ENCODE peak calls at places on chromosomes 16 and 17, in four cellular contexts. O, F, L and W are unnamed samples.

GRCh38 chr17:71431146-71431545 is 689.7 kb upstream of the SOX9 start:
- DNase-seq in L (no peak), O (no peak), F (no peak), W (no peak)

GRCh38 chr16:9344508-9344907 is 253.1 kb downstream of the HAPSTR1 start:
- DNase-seq in F (no peak), L (no peak), O (no peak), W (no peak)

GRCh38 chr17:4986403-4986802 is 1.1 kb downstream of the CAMTA2 start:
- DNase-seq in F (no peak), O (peak), L (no peak), W (no peak)

GRCh38 chr16:23595246-23595950 is 718 bp downstream of the NDUFAB1 start:
- DNase-seq in L (no peak), F (no peak), O (peak), W (no peak)

GRCh38 chr16:72168365-72168764 is 3.6 kb downstream of the PMFBP1 start:
- DNase-seq in L (no peak), O (no peak), F (no peak), W (no peak)

GRCh38 chr17:29172589-29172988 is 7.6 kb downstream of the MYO18A start:
- DNase-seq in F (no peak), L (no peak), O (no peak), W (no peak)

GRCh38 chr17:76240461-76241204 is at the start of gene RNF157:
- DNase-seq in O (peak), F (peak), L (no peak), W (peak)

GRCh38 chr17:75641343-75641742 is 8.1 kb downstream of the SMIM5 start:
- DNase-seq in O (no peak), L (no peak), F (no peak), W (no peak)

GRCh38 chr17:21285164-21286065 is 904 bp downstream of the MAP2K3 start:
- DNase-seq in O (peak), L (no peak), F (no peak), W (peak)

GRCh38 chr17:43170766-43171681 is at the start of gene NBR1:
- DNase-seq in F (peak), L (peak), O (peak), W (peak)
- TF ChIP-seq CTCF in F (peak), L (no peak), O (peak), W (peak)

GRCh38 chr17:40872416-40872815 is 5.4 kb upstream of the KRT12 start:
- DNase-seq in L (no peak), F (no peak), O (no peak), W (no peak)

GRCh38 chr17:40873801-40874200 is 6.8 kb upstream of the KRT12 start:
- DNase-seq in O (no peak), F (no peak), L (no peak), W (no peak)

GRCh38 chr17:40871316-40871715 is 4.3 kb upstream of the KRT12 start:
- DNase-seq in L (no peak), O (no peak), F (no peak), W (no peak)

GRCh38 chr17:40870136-40870535 is 3.1 kb upstream of the KRT12 start:
- DNase-seq in L (no peak), O (no peak), F (no peak), W (no peak)

DNA sequence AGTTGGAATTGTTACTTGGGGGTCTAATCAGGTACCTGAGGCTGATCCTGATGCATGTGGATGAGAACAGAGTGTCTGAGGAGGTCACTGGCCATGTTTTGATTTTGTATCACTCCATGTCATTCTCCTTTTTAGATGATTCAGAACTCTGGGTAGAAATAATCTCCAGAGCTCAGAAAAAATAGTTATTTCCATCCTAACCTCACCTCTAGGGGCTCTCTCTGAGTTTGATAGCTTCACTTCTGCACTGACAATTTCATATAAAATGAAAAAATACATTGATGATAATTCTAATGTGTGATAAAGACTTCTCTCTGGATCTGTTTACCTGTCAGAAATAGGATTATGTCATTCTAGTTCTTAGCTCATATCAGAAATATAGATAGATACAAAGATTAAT is 6.2 kb upstream of the KRT12 start:
- DNase-seq in L (no peak), F (no peak), O (no peak), W (no peak)
- TF ChIP-seq CTCF in L (peak), F (peak), O (no peak), W (no peak)

GRCh38 chr16:81198635-81199034 is 39.9 kb upstream of the BCO1 start:
- DNase-seq in L (no peak), O (no peak), F (no peak), W (no peak)

GRCh38 chr16:81201267-81201666 is 37.2 kb upstream of the BCO1 start:
- DNase-seq in O (no peak), L (no peak), F (no peak), W (no peak)

GRCh38 chr16:81190667-81191066 is 47.8 kb upstream of the BCO1 start:
- DNase-seq in F (no peak), L (peak), O (no peak), W (no peak)

DNA sequence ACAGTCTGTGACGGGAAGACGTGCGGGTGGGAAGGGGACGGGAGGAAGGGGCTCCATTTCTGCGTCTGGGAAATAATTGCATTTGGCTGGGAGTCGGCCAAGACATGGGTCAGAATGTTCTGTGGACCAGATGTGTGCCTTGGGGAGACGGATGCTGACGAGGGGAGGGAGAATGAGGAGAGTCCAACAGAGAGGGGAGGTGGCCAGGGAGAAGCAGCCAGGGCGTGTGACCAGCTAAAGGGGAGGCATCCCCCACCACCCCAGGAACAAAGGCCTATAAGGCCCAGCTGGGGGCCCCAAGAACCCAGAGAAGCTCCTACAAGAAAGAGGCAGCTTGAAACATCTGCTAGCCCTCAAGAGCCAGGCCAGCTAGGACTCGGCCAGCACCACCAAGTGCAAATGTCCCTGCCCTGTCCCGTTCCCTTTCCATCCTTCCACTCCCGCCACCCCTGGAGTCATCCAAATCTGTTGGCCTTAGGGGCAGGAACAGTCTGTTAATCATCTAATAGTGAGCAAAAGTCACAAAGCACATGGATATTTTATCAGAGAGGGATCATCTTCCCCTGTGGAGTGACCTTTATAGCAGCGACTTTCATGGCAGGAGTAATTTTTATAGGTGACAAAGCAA is 42.5 kb upstream of the BCO1 start:
- DNase-seq in F (no peak), O (no peak), L (no peak), W (no peak)
- TF ChIP-seq CTCF in F (no peak), O (no peak), L (no peak), W (no peak)

DNA sequence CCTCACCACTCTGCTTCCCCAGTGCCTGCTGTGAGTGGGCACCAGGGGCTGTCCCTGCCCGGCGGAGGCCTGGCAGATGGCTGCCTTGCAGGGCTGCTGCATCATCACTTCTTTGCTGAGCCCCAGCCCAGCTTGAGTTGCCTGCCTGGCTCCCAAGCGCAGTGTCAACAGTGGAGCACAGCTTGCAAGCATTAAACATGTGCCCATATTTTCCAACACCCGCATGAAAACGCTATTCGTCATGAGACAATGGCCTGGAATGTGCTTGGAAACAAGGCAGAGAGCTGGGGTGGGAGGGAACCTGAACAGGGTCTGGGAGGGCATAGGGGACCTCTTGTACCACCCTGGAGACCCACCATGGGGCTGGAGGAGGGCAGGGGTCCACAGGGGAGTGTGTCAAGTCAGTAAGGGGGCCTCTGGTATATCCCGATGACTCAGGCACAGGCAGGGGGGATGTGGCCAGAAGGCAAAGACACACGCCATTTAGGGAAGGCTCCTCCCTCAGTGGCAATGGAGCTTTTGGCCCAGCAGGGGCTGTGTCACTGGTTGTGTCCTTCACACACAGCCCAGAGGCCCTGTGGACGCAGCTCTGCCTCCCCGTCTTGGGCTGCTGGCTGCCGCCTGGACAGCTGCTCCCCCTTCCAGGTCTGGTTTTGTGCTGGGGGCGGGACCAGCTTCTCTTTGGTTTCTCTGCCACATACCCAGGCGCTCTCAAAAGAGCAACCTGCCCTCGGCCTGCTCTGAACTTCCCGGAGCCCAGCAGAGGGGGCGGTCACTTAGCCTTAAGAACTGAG is 17.4 kb upstream of the MTSS2 start:
- DNase-seq in L (peak), O (no peak), F (no peak), W (no peak)
- TF ChIP-seq CTCF in L (peak), O (no peak), F (no peak), W (no peak)

GRCh38 chr16:19681637-19682036 is 36.4 kb downstream of the KNOP1 start:
- DNase-seq in L (no peak), O (no peak), F (no peak), W (no peak)

GRCh38 chr16:19683453-19684236 is 34.4 kb downstream of the KNOP1 start:
- DNase-seq in F (no peak), L (no peak), O (no peak), W (no peak)

GRCh38 chr16:19678804-19679203 is 39.2 kb downstream of the KNOP1 start:
- DNase-seq in O (no peak), F (no peak), L (no peak), W (no peak)

GRCh38 chr16:19677403-19677802 is 40.6 kb downstream of the KNOP1 start:
- DNase-seq in O (no peak), F (no peak), L (no peak), W (no peak)

GRCh38 chr16:19680972-19681371 is 37.1 kb downstream of the KNOP1 start:
- DNase-seq in F (no peak), O (no peak), L (no peak), W (no peak)
- TF ChIP-seq CTCF in F (no peak), O (no peak), L (peak), W (no peak)

GRCh38 chr16:84087461-84088151 is 29.1 kb downstream of the MBTPS1 start:
- DNase-seq in F (no peak), L (no peak), O (peak), W (no peak)

GRCh38 chr16:84086996-84087395 is 29.7 kb downstream of the MBTPS1 start:
- DNase-seq in L (no peak), F (no peak), O (no peak), W (no peak)

GRCh38 chr16:84090212-84090611 is 26.5 kb downstream of the MBTPS1 start:
- DNase-seq in O (no peak), F (no peak), L (no peak), W (no peak)

GRCh38 chr16:84086357-84086756 is 30.4 kb downstream of the MBTPS1 start:
- DNase-seq in F (no peak), L (no peak), O (no peak), W (no peak)

DNA sequence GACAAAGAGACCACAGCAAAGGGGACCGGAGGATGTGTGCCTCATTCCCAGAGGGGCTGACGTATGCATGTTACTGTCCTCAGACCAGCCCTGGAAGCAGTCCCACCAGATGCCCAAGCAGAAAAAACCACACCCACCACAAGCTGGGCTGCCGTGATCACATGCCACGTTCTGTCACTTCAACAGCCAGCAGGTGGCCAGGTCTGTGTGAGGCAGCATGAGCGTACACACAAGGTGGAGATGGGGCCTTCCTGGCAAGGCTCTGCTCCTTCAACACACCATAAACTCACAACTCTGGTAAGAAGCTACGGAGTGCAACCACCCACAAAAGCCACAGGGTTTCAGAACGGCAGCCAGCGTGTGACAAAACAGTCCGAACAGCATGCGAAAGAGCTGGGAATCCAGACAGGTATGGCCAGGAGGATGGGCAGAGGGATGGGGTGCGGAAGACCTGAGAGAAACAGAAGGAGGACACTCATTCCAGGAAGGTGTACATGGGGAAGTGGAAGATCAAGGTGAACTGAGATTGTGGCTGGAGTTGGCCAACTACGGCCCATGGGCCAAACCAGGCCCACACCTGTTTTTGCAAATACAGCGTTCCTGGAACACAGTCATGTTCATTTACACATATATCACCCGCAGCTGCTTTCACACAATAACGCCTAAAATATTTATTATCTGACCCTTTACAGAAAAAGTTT is 27.9 kb downstream of the MBTPS1 start:
- DNase-seq in F (peak), L (no peak), O (peak), W (peak)
- TF ChIP-seq CTCF in F (peak), L (no peak), O (peak), W (peak)

GRCh38 chr16:67086829-67087228 is 22.9 kb upstream of the PHAF1 start:
- DNase-seq in F (no peak), O (no peak), L (no peak), W (no peak)
- TF ChIP-seq CTCF in F (no peak), O (no peak), L (no peak), W (no peak)

GRCh38 chr17:61443475-61443882 is 8.7 kb upstream of the TBX4 start:
- DNase-seq in O (no peak), L (no peak), F (no peak), W (no peak)
- TF ChIP-seq CTCF in O (no peak), L (no peak), F (no peak), W (no peak)

DNA sequence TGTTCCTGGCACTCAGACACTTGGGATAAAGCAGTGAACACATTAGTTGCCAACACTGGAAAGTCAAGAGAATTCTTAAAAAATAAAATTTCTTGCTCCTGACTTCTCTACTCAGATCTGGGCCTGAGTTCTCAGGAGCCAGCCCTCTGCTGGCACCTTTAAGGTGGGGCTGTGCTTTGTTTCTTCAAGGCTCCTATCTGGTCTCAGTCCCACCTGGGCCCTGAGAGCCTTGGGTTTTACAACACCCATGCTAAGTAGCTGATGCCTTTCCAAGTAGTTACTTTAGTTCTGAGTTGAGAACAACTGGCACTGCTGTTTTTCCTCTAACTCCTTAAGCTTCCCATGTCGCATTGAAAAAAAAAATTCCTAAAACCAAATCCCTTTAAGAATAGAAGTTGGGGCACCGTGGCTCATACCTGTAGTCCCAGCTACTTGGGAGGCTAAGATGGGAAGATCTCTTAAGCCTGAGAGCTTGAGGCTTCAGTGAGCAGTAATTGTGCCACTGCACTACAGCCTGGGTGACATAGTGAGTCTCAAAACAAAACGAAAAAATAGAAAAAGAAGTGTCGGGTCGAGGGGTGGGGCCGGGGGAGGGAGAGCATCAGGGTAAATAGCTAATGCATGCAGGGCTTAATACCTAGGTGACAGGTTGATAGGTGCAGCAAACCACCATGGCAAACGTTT is 16.6 kb downstream of the CHAD start:
- DNase-seq in F (no peak), L (no peak), O (no peak), W (no peak)
- TF ChIP-seq CTCF in F (no peak), L (no peak), O (no peak), W (no peak)

GRCh38 chr16:50002190-50002589 is 22.8 kb upstream of the CNEP1R1 start:
- DNase-seq in F (no peak), L (no peak), O (no peak), W (no peak)

GRCh38 chr16:50006954-50007353 is 18.1 kb upstream of the CNEP1R1 start:
- DNase-seq in L (no peak), F (no peak), O (no peak), W (no peak)

GRCh38 chr16:50007744-50008143 is 17.3 kb upstream of the CNEP1R1 start:
- DNase-seq in F (no peak), O (no peak), L (no peak), W (no peak)

GRCh38 chr16:50001144-50001543 is 23.9 kb upstream of the CNEP1R1 start:
- DNase-seq in O (no peak), F (no peak), L (no peak), W (no peak)

DNA sequence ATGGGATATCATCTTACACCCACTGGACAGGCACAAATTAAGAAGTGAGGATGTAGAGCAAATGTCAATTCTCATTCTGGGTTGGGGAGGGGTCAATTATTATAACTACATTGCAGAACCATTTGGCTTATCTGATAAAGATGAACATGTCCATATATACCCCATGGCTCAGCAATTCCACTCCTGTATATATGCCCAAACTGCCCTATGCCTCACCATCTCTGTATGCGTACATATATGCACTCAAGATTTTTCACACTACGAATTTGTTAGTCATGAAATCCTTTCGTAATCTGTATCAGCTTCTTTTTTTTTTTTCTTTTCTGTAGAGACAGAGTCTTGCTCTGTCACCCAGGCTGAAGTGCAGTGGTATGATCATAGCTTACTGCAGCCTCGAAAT is 20.8 kb upstream of the CNEP1R1 start:
- DNase-seq in L (no peak), O (no peak), F (no peak), W (no peak)
- TF ChIP-seq CTCF in L (no peak), O (no peak), F (no peak), W (no peak)